ENCODE peak calls at places on chromosomes 7 and 10, in nine cellular contexts. C, A, V, F, R, P, T, S and M are unnamed samples.
A peak's percentile ranks its signal among the peaks of the same experiment; 100 is the strongest.

GRCh38 chr10:2978111-2978510 is 89.2 kb upstream of the PFKP start:
- DNase-seq in A (peak; percentile 39), F (peak; percentile 55), P (no peak), V (no peak), S (no peak), R (peak; percentile 62), T (no peak), C (peak; percentile 72), M (peak; percentile 66)

GRCh38 chr10:110615057-110615630 is 29.0 kb upstream of the RBM20 start:
- DNase-seq in C (no peak), R (no peak), S (no peak), V (no peak), A (no peak), P (no peak), F (no peak), T (no peak), M (no peak)

GRCh38 chr7:96321041-96321669 is 743 bp downstream of the SLC25A13 start:
- DNase-seq in C (peak; percentile 82), R (peak; percentile 84), T (peak; percentile 91), S (peak; percentile 82), F (peak; percentile 77), V (peak; percentile 70), A (peak; percentile 74), P (peak; percentile 65), M (peak; percentile 91)

GRCh38 chr10:3071405-3072198 is 4.3 kb downstream of the PFKP start:
- DNase-seq in P (no peak), F (peak; percentile 91), A (no peak), V (peak; percentile 92), T (no peak), S (no peak), R (peak; percentile 95), C (peak; percentile 93), M (peak; percentile 69)

GRCh38 chr7:128427289-128427891 is 17.6 kb upstream of the IMPDH1 start:
- DNase-seq in F (peak; percentile 36), V (peak; percentile 42), C (peak; percentile 69), P (peak; percentile 57), A (peak; percentile 65), S (peak; percentile 36), T (no peak), R (no peak), M (peak; percentile 67)

GRCh38 chr10:5813091-5813340 is 218 bp downstream of the GDI2 start:
- DNase-seq in P (no peak), A (no peak), S (no peak), V (no peak), C (no peak), T (no peak), F (no peak), R (no peak), M (no peak)

GRCh38 chr7:155589001-155589980 is 42.9 kb upstream of the CNPY1 start:
- DNase-seq in T (no peak), R (no peak), P (no peak), S (no peak), F (no peak), V (no peak), A (no peak), C (no peak), M (no peak)

GRCh38 chr10:36492590-36493510 is 632.5 kb upstream of the ANKRD30A start:
- DNase-seq in T (no peak), A (no peak), R (no peak), P (no peak), C (peak; percentile 83), V (peak; percentile 40), F (no peak), S (no peak), M (no peak)

GRCh38 chr10:4557469-4557868 is 268.5 kb upstream of the AKR1E2 start:
- DNase-seq in R (no peak), P (no peak), S (no peak), V (no peak), T (peak; percentile 71), F (no peak), C (no peak), A (no peak), M (no peak)

GRCh38 chr7:45920543-45921380 is at the start of gene IGFBP3:
- DNase-seq in C (peak; percentile 60), F (no peak), A (peak; percentile 48), S (peak; percentile 62), V (no peak), P (no peak), R (peak; percentile 41), T (peak; percentile 79), M (peak; percentile 63)

GRCh38 chr10:98400482-98400881 is 14.5 kb downstream of the PYROXD2 start:
- DNase-seq in S (no peak), R (no peak), P (no peak), A (no peak), V (no peak), C (peak; percentile 37), T (no peak), F (no peak), M (peak; percentile 61)

GRCh38 chr7:150842018-150842417 is 10.3 kb upstream of the AOC1 start:
- DNase-seq in F (no peak), P (no peak), V (no peak), R (no peak), T (no peak), S (no peak), C (no peak), A (no peak), M (no peak)

GRCh38 chr7:138228764-138229163 is 152.5 kb downstream of the AKR1D1 start:
- DNase-seq in R (no peak), A (no peak), F (no peak), S (no peak), C (no peak), V (no peak), P (no peak), T (no peak), M (peak; percentile 53)

GRCh38 chr7:138228119-138228518 is 151.9 kb downstream of the AKR1D1 start:
- DNase-seq in R (no peak), F (no peak), C (no peak), A (no peak), T (no peak), V (no peak), S (no peak), P (no peak), M (no peak)

GRCh38 chr7:138223402-138223872 is 147.2 kb downstream of the AKR1D1 start:
- DNase-seq in T (no peak), P (no peak), V (no peak), R (no peak), A (no peak), S (no peak), F (no peak), C (no peak), M (no peak)

GRCh38 chr7:138226001-138226476 is 149.8 kb downstream of the AKR1D1 start:
- DNase-seq in V (peak; percentile 94), C (no peak), A (no peak), F (no peak), R (no peak), S (no peak), T (no peak), P (no peak), M (peak; percentile 66)

DNA sequence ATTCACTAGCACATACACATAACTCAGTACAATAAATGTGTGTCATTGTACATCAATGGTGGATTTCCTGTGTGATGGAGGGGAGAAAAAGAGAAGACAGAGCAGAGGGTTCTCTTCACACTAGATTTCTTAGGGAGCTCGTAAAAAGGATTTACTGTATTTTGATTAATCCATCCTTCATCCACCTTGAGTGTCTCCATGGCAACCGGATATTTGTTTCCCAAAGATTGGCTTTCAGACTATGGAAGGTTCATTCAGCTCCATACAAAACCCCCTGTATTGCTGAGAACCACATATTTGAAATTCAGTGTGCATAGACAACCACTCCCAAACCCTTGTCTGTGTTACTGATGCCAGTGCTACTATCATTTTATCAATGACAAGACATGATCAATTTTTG is 150.6 kb downstream of the AKR1D1 start:
- DNase-seq in C (no peak), T (no peak), F (no peak), S (no peak), V (no peak), P (no peak), A (no peak), R (no peak), M (no peak)
- TF ChIP-seq CTCF in C (no peak), T (no peak), F (no peak), S (no peak), V (no peak), P (no peak), A (no peak), R (no peak), M (no peak)

GRCh38 chr10:88983939-88984338 is 6.7 kb upstream of the FAS start:
- DNase-seq in V (no peak), P (no peak), S (no peak), T (no peak), R (no peak), A (no peak), C (no peak), F (no peak), M (no peak)
- H3K4me3 ChIP-seq in V (no peak overlapping the region), P (no peak overlapping the region), S (no peak overlapping the region), T (no peak overlapping the region), R (no peak overlapping the region), A (no peak overlapping the region), C (no peak overlapping the region), F (no peak overlapping the region), M (no peak overlapping the region)

DNA sequence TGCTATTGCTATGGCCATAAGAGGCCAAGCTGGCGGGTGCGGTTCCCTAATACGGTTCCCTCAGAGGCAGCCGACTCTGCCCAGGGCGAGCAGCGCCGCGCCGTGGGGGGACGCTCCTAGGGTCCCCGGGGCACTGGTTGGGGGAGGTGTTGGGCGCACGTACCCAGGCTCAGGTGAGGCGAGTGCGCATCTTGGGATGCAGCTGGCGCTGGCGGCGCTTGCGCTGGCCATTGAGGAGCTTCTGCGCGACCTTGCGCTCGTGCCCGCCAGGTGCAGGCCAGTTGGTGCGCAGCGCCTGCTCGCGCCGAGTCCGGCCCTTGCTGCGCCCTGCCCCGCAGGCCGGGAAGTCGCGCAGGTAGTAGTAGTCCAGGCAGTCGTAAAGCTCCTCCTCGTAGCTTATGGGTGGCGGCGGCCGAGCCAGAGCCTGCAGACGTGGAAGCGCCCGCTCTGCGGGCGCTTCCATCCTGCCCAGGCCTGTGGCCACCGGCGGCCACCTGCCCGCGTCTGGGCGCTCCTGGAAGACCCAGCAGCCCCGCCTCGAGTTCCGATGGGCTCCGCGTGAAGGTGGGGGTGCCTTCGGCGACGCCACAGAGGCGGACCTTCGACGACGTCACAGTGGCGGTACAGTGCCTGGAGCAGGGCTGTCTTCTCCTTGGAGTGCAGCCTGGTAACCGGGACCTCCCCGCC is at the start of gene NUPR2:
- DNase-seq in F (no peak), P (no peak), T (peak; percentile 79), R (no peak), V (no peak), A (no peak), C (no peak), S (peak; percentile 42), M (no peak)
- TF ChIP-seq CTCF in F (no peak), P (no peak), T (no peak), R (no peak), V (no peak), A (no peak), C (no peak), S (no peak), M (no peak)

DNA sequence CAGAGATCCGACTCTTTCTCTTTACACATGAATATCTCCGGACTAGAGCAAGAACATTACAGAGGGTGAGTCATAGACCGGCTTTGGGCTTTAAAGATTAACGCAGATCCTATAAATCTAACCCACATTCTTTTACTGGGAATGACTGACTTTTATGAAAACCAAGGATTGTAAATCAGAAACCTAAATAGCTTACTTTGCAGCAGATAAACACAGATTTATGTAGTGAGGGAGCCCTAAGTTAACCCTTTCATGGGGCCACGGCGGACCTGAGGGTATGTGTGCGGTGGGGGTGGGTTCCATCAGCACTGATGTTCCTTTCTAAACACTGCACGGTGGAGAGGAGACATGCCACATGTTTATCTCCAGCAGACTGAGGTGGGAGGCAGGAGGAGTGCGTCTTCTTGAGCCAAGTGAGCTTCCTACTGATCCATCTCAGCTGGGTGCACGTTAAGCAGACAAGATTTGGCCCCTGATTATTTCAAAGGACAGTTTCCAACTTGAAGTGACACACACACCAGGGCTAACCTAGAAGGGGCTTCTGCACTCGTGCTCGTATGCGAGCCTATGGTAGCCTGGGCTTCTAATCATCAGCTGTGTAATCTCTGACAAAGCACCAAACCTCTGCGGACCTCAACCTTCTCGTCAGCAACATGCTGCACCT is 127.6 kb downstream of the WDR11 start:
- DNase-seq in P (peak; percentile 2), R (no peak), C (peak; percentile 1), F (no peak), T (no peak), V (no peak), A (no peak), S (no peak), M (peak; percentile 86)
- H3K4me3 ChIP-seq in P (no peak overlapping the region), R (peak overlapping the region; percentile 42), C (no peak overlapping the region), F (peak overlapping the region; percentile 52), T (peak overlapping the region; percentile 28), V (no peak overlapping the region), A (no peak overlapping the region), S (no peak overlapping the region), M (peak overlapping the region; percentile 34)